ENCODE peak calls at places on chromosomes 7 and 10, in eight cellular contexts. Q is GDM1; M is ecto neural progenitor cell; C is head of caudate nucleus; R is activated CD4-positive, alpha-beta T cell treated with anti-CD3 and anti-CD28 coated beads, Interleukin-2, amount 10 ng/mL, durations not matched to agents 7 days and 5 days; O is cardiac fibroblast; P is IMR-90; X is nephron progenitor cell. V is an unnamed sample.
A peak's percentile ranks its signal among the peaks of the same experiment; 100 is the strongest.

GRCh38 chr7:22868509-22868908 is 45.9 kb upstream of the TOMM7 start:
- DNase-seq in M (no peak), C (no peak), P (no peak), Q (no peak), O (no peak), X (no peak), R (no peak), V (no peak)

GRCh38 chr7:92633211-92633906 is 43.2 kb upstream of the FAM133B start:
- DNase-seq in X (no peak), O (peak; percentile 91), M (no peak), Q (peak; percentile 63), P (peak; percentile 94), R (peak; percentile 33), C (no peak), V (no peak)

GRCh38 chr10:44180321-44181154 is 204.4 kb downstream of the CXCL12 start:
- DNase-seq in C (no peak), O (peak; percentile 73), R (no peak), M (no peak), X (no peak), P (peak; percentile 95), Q (no peak), V (no peak)

GRCh38 chr7:153386581-153386980 is 627.0 kb downstream of the ACTR3B start:
- DNase-seq in P (no peak), O (no peak), C (no peak), Q (no peak), X (no peak), R (no peak), M (peak; percentile 6), V (no peak)

GRCh38 chr7:11587048-11587447 is 244.9 kb downstream of the THSD7A start:
- DNase-seq in O (no peak), Q (no peak), R (no peak), P (no peak), X (no peak), M (no peak), C (no peak), V (no peak)

GRCh38 chr7:41027428-41028115 is 675.3 kb downstream of the INHBA start:
- DNase-seq in C (no peak), P (peak; percentile 98), M (no peak), Q (no peak), O (peak; percentile 80), X (no peak), R (no peak), V (no peak)

GRCh38 chr7:130880668-130881067 is 146.7 kb upstream of the KLF14 start:
- DNase-seq in Q (no peak), C (no peak), X (no peak), R (no peak), O (peak; percentile 42), P (peak; percentile 42), M (no peak), V (no peak)

GRCh38 chr7:150955519-150956394 is 22.4 kb downstream of the KCNH2 start:
- DNase-seq in C (no peak), O (no peak), M (peak; percentile 76), X (peak; percentile 93), Q (no peak), P (peak; percentile 15), R (no peak), V (no peak)

GRCh38 chr10:50334273-50334672 is 83.0 kb upstream of the ASAH2 start:
- DNase-seq in C (no peak), X (no peak), R (no peak), Q (no peak), M (no peak), O (no peak), P (peak; percentile 13), V (no peak)

GRCh38 chr10:97701438-97702064 is 12.0 kb upstream of the MARVELD1 start:
- DNase-seq in R (peak; percentile 73), M (peak; percentile 62), X (peak; percentile 55), Q (peak; percentile 33), C (no peak), P (peak; percentile 77), O (peak; percentile 86), V (peak; percentile 27)

GRCh38 chr10:2839081-2839725 is 228.1 kb upstream of the PFKP start:
- DNase-seq in O (no peak), R (peak; percentile 26), X (peak; percentile 54), M (peak; percentile 72), Q (peak; percentile 34), P (peak; percentile 6), C (no peak), V (no peak)

GRCh38 chr10:12649017-12649586 is 299.8 kb downstream of the CAMK1D start:
- DNase-seq in Q (no peak), R (no peak), P (no peak), M (no peak), C (no peak), X (no peak), O (no peak), V (no peak)

GRCh38 chr10:123889821-123890220 is 1.8 kb downstream of the CPXM2 start:
- DNase-seq in M (no peak), O (no peak), X (no peak), Q (no peak), R (no peak), P (no peak), C (no peak), V (no peak)

GRCh38 chr7:95324396-95324795 is at the start of gene PON1:
- DNase-seq in O (no peak), M (peak; percentile 57), C (no peak), R (peak; percentile 25), Q (no peak), X (peak; percentile 44), P (no peak), V (peak; percentile 47)

GRCh38 chr7:46660402-46660801 is 739.3 kb upstream of the IGFBP3 start:
- DNase-seq in M (no peak), P (peak; percentile 50), X (no peak), O (peak; percentile 3), Q (no peak), R (no peak), C (no peak), V (no peak)

GRCh38 chr10:24305551-24306506 is 96.9 kb downstream of the KIAA1217 start:
- DNase-seq in O (no peak), Q (no peak), C (no peak), X (no peak), M (no peak), P (peak; percentile 47), R (no peak), V (no peak)